ENCODE peak calls at places on chromosomes 11 and 22, in four cellular contexts. Y is HepG2, F is K562, E is GM12878. G is an unnamed sample.

GRCh38 chr11:125168875-125169537 is 4.5 kb downstream of the PKNOX2 start:
- DNase-seq in Y (no peak), F (no peak), E (no peak), G (no peak)

GRCh38 chr11:12876988-12877387 is 132.1 kb upstream of the RASSF10 start:
- DNase-seq in Y (no peak), F (peak; percentile 56), E (no peak), G (no peak)

GRCh38 chr22:47295226-47295901 is 532.9 kb downstream of the TBC1D22A start:
- DNase-seq in Y (no peak), F (no peak), E (no peak), G (peak; percentile 9)

GRCh38 chr11:44608654-44609027 is 43.2 kb downstream of the CD82 start:
- DNase-seq in Y (no peak), F (no peak), E (no peak), G (no peak)

GRCh38 chr11:79439893-79440450 is 858 bp downstream of the TENM4 start:
- DNase-seq in Y (no peak), F (no peak), E (no peak), G (peak; percentile 76)

GRCh38 chr22:50726643-50727340 is 11.2 kb upstream of the ACR start:
- DNase-seq in Y (peak; percentile 21), F (no peak), E (no peak), G (no peak)

GRCh38 chr22:17733484-17733883 is 40.8 kb downstream of the BID start:
- DNase-seq in Y (no peak), F (no peak), E (no peak), G (no peak)

GRCh38 chr11:129435499-129436245 is 60.0 kb downstream of the BARX2 start:
- DNase-seq in Y (no peak), F (no peak), E (no peak), G (no peak)

GRCh38 chr11:3970101-3970500 is 114.6 kb downstream of the STIM1 start:
- DNase-seq in Y (no peak), F (no peak), E (no peak), G (no peak)

GRCh38 chr11:79328402-79328801 is 112.4 kb downstream of the TENM4 start:
- DNase-seq in Y (no peak), F (no peak), E (no peak), G (no peak)

GRCh38 chr11:96356837-96357236 is 13.8 kb upstream of the MAML2 start:
- DNase-seq in Y (no peak), F (no peak), E (no peak), G (no peak)

GRCh38 chr11:102241026-102241425 is 76.3 kb upstream of the BIRC3 start:
- DNase-seq in Y (no peak), F (no peak), E (no peak), G (no peak)

GRCh38 chr22:30399718-30400117 is 2.9 kb downstream of the SEC14L2 start:
- DNase-seq in Y (no peak), F (no peak), E (no peak), G (no peak)
- H3K27ac ChIP-seq in Y (no peak overlapping the region), F (no peak overlapping the region), E (no peak overlapping the region), G (no peak overlapping the region)

GRCh38 chr11:105915036-105915435 is 107.0 kb downstream of the MSANTD4 start:
- DNase-seq in Y (no peak), F (no peak), E (no peak), G (no peak)
- TF ChIP-seq NFIC in Y (no peak), F (no peak), E (no peak), G (no peak)

GRCh38 chr22:39384750-39385480 is 14.7 kb upstream of the TAB1 start:
- DNase-seq in Y (peak; percentile 35), F (peak; percentile 63), E (no peak), G (peak; percentile 37)

GRCh38 chr22:39388261-39389011 is 11.1 kb upstream of the TAB1 start:
- DNase-seq in Y (peak; percentile 80), F (peak; percentile 90), E (no peak), G (peak; percentile 96)

GRCh38 chr22:39383841-39384625 is 15.5 kb upstream of the TAB1 start:
- DNase-seq in Y (no peak), F (no peak), E (no peak), G (no peak)

GRCh38 chr22:39392341-39392948 is 7.1 kb upstream of the TAB1 start:
- DNase-seq in Y (peak; percentile 41), F (no peak), E (no peak), G (no peak)

DNA sequence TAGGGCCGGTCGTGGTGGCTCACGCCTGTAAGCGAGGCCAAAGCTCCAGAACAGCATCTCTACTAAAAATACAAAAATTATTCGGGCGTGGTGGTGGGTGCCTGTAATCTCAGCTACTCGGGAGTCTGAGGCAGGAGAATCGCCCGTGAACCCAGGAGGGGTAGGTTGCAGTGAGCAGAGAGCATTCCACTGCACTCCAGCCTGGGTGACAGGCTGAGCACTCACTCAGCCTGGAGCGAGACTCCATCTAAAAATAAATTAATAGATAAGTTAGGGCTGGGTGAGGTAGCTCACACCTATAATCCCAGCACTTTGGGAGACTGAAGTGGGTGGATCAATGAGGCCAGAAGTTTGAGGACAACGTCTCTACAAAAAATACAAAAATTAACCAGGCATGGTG is 10.2 kb upstream of the TAB1 start:
- DNase-seq in Y (no peak), F (no peak), E (no peak), G (no peak)
- H3K27ac ChIP-seq in Y (no peak overlapping the region), F (no peak overlapping the region), E (no peak overlapping the region), G (no peak overlapping the region)

GRCh38 chr11:111407652-111408051 is 28.6 kb upstream of the POU2AF1 start:
- DNase-seq in Y (no peak), F (no peak), E (no peak), G (no peak)
- TF ChIP-seq NFIC in Y (no peak), F (no peak), E (no peak), G (no peak)

GRCh38 chr11:134038897-134039470 is 29.9 kb upstream of the JAM3 start:
- DNase-seq in Y (no peak), F (no peak), E (no peak), G (no peak)
- H3K27ac ChIP-seq in Y (no peak overlapping the region), F (no peak overlapping the region), E (no peak overlapping the region), G (no peak overlapping the region)

GRCh38 chr11:28674432-28675076 is 566.4 kb downstream of the METTL15 start:
- DNase-seq in Y (no peak), F (peak; percentile 1), E (no peak), G (peak; percentile 28)
- TF ChIP-seq NFIC in Y (no peak), F (no peak), E (no peak), G (no peak)

GRCh38 chr11:108322666-108323065 is 99.8 kb downstream of the ATM start:
- DNase-seq in Y (no peak), F (no peak), E (no peak), G (no peak)
- H3K27ac ChIP-seq in Y (no peak overlapping the region), F (no peak overlapping the region), E (no peak overlapping the region), G (no peak overlapping the region)

GRCh38 chr11:132960679-132961078 is 571.6 kb downstream of the OPCML start:
- DNase-seq in Y (no peak), F (no peak), E (no peak), G (no peak)
- TF ChIP-seq NFIC in Y (no peak), F (no peak), E (no peak), G (no peak)

DNA sequence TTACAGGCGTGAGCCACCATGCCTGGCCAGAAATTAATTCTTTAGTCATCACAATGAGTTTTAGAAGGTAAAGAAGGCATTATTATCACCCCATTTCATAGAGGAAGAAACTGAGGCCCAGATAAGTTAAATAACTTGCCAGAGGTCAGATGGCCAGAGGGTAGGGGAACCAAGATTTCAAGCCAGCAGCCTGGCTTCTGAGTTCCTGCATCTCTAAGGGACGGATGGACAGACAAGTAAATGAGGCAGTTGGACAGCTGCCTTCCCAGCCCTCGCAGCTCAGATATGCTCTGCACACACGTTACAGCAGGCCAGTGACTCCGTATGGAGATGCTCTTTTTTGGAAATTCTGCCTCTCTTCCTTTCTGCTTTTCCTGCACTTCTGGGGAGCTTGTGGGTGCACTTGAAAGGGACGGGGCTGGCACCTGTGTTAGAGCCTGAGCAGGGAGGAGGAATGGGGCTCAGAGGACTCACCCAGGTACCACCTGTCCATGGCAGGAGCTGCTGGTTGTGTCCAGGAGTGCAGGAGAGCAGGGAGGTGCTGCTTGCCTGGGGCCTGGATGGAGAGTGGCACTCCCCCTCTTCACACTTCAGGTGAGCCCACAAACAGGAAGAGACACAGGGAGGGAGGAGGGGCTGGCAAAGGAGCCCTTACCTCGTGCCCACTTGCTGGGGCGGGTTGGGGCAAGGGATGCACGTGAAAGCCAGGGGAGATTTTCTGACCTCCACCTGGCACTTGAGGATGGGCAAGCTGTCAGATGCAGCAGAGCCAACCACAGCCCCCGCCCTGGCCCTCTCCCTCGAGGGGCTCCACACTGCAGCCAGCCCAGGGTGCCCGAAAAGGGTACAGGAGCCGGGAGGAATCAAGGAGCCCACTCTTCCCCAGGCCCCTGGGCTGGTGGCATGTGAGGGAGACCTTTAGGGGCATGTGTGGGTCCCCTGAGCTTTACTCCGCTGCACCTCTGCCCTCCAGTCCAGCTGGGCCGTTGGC is 3.3 kb upstream of the FXYD2 start:
- DNase-seq in Y (no peak), F (no peak), E (no peak), G (no peak)
- H3K27ac ChIP-seq in Y (no peak overlapping the region), F (no peak overlapping the region), E (no peak overlapping the region), G (no peak overlapping the region)

GRCh38 chr11:14932447-14932846 is 39.7 kb downstream of the CALCA start:
- DNase-seq in Y (no peak), F (no peak), E (no peak), G (no peak)

DNA sequence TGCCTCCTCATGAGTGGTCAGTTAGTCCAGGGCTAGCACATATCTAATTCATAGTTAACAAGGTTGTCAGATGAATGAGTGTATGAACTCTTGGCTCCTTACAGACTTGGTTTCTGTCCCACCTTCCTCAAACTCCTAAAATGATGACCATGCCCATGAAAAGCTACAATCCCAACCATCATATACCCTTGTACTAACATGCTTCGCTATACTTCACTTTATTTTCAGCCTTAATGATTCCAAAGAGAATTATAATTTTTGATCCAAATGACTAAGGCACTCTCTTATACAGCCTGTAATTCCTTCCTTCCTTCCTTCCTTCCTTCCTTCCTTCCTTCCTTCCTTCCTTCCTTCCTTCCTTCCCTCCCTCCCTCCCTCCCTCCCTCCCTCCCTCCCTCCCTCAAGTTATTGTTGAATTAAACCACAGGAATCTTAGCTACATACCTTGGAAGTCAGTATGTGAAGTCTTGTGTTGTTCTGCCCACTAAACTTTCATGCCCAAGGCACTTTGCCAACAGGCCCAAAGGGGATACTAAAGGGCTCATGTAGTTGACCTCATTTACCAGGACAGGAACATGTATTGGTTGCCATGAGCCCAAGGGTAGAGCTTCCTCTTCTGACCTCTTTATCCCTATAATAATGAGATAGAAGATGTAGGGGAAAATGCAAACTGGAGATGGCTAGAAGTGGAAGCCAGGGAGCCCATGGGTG is 37.4 kb downstream of the CALCA start:
- DNase-seq in Y (no peak), F (no peak), E (no peak), G (no peak)
- TF ChIP-seq NFIC in Y (no peak), F (no peak), E (no peak), G (no peak)

G was measured in SK-N-SH.